ENCODE peak calls at places on chromosomes 11 and 22, in seven cellular contexts. T is DMS79; U is activated T-cell treated with anti-CD3 and anti-CD28 coated beads for 48 hours; Z is CD4-positive, alpha-beta memory T cell; D is stimulated activated CD4-positive, alpha-beta T cell treated with anti-CD3 and anti-CD28 coated beads, Interleukin-4, amount 100 ng/mL, for 48 hours; P is activated CD8-positive, alpha-beta memory T cell treated with anti-CD3 and anti-CD28 coated beads for 1 hour; V is Daoy. H is an unnamed sample.
A peak's percentile ranks its signal among the peaks of the same experiment; 100 is the strongest.

GRCh38 chr11:1205121-1205986 is 17.5 kb upstream of the MUC5B start:
- DNase-seq in T (no peak), Z (no peak), D (no peak), U (no peak), V (no peak), P (no peak), H (peak; percentile 31)

GRCh38 chr22:45496451-45496941 is 6.2 kb upstream of the FBLN1 start:
- DNase-seq in V (no peak), P (no peak), U (no peak), T (no peak), D (no peak), Z (no peak), H (no peak)

GRCh38 chr11:66636411-66636810 is 2.1 kb upstream of the RBM4 start:
- DNase-seq in P (no peak), V (no peak), T (no peak), D (no peak), Z (no peak), U (no peak), H (no peak)

GRCh38 chr22:26981111-26981510 is 323.7 kb downstream of the MIAT start:
- DNase-seq in Z (no peak), T (no peak), P (no peak), U (no peak), V (no peak), D (no peak), H (no peak)

GRCh38 chr11:122852071-122852831 is 14.0 kb downstream of the CRTAM start:
- DNase-seq in T (no peak), D (no peak), P (no peak), Z (no peak), V (peak; percentile 49), U (peak; percentile 22), H (no peak)

GRCh38 chr11:59137190-59137589 is 5.5 kb upstream of the FAM111A start:
- DNase-seq in Z (no peak), P (no peak), D (no peak), T (no peak), V (no peak), U (no peak), H (no peak)

GRCh38 chr11:2768471-2769408 is 68.9 kb upstream of the KCNQ1OT1 start:
- DNase-seq in T (no peak), Z (no peak), P (no peak), U (peak; percentile 30), V (peak; percentile 88), D (no peak), H (peak; percentile 11)

GRCh38 chr11:3128356-3129180 is 36.5 kb downstream of the OSBPL5 start:
- DNase-seq in D (no peak), T (no peak), V (no peak), Z (no peak), U (no peak), P (no peak), H (no peak)